ENCODE peak calls at places on chromosomes 3 and 15, in five cellular contexts. X is HFFc6; Z is NCI-H1694; L is stimulated activated effector memory CD8-positive, alpha-beta T cell treated with anti-CD3 and anti-CD28 coated beads, Interleukin-12 subunit alpha, Interleukin-12 subunit beta, amount 100 ng/mL, for 72 hours; D is left cardiac atrium. M is an unnamed sample.

GRCh38 chr3:76063019-76063418 is 277.7 kb upstream of the ZNF717 start:
- DNase-seq in L (no peak), X (no peak), Z (no peak), D (no peak), M (no peak)

GRCh38 chr3:150635076-150635475 is 32.0 kb downstream of the SELENOT start:
- DNase-seq in D (no peak), L (no peak), Z (no peak), X (no peak), M (no peak)

GRCh38 chr3:46370784-46371183 is at the start of gene CCR5:
- DNase-seq in X (no peak), Z (no peak), L (no peak), D (no peak), M (peak)

GRCh38 chr3:114456742-114457141 is 162.9 kb downstream of the TIGIT start:
- DNase-seq in Z (no peak), X (no peak), D (no peak), L (no peak), M (no peak)

GRCh38 chr15:84788500-84788899 is 28.7 kb upstream of the ALPK3 start:
- DNase-seq in Z (no peak), L (no peak), D (no peak), X (no peak), M (no peak)

GRCh38 chr15:70048578-70048977 is 49.1 kb downstream of the TLE3 start:
- DNase-seq in Z (no peak), D (no peak), L (no peak), X (no peak), M (no peak)

GRCh38 chr15:62732078-62732477 is 310.5 kb upstream of the TPM1 start:
- DNase-seq in Z (no peak), L (no peak), X (no peak), D (no peak), M (no peak)

GRCh38 chr15:61819386-61819785 is 240.9 kb downstream of the VPS13C start:
- DNase-seq in D (no peak), Z (no peak), X (no peak), L (no peak), M (no peak)

GRCh38 chr3:86774082-86774691 is 216.8 kb downstream of the VGLL3 start:
- DNase-seq in X (peak), Z (peak), L (no peak), D (no peak), M (no peak)

GRCh38 chr3:16313955-16314645 is 49.1 kb downstream of the OXNAD1 start:
- DNase-seq in D (no peak), X (no peak), Z (no peak), L (no peak), M (no peak)

GRCh38 chr3:67550541-67550940 is 103.9 kb downstream of the SUCLG2 start:
- DNase-seq in Z (no peak), L (no peak), X (no peak), D (no peak), M (no peak)

GRCh38 chr15:42153874-42154575 is 2.4 kb downstream of the PLA2G4F start:
- DNase-seq in X (no peak), Z (no peak), D (no peak), L (no peak), M (no peak)